ENCODE peak calls at places on chromosomes 2 and 18, in nine cellular contexts. One of them, this sample, is unnamed.

GRCh38 chr2:41394541-41394940 is 653.3 kb upstream of the PKDCC start:
- DNase-seq in AG10803: no peak
- DNase-seq in upper lobe of right lung: no peak
- DNase-seq in HCT116: no peak
- DNase-seq in body of pancreas: no peak
- DNase-seq in choroid plexus epithelial cell: no peak
- DNase-seq in GM13977: no peak
- DNase-seq in mucosa of descending colon: no peak
- DNase-seq in gastrocnemius medialis: no peak
- DNase-seq in this sample: no peak

GRCh38 chr2:199738723-199739412 is 112.1 kb downstream of the FTCDNL1 start:
- DNase-seq in body of pancreas: no peak
- DNase-seq in choroid plexus epithelial cell: peak
- DNase-seq in HCT116: no peak
- DNase-seq in mucosa of descending colon: no peak
- DNase-seq in GM13977: no peak
- DNase-seq in gastrocnemius medialis: no peak
- DNase-seq in upper lobe of right lung: no peak
- DNase-seq in AG10803: peak
- DNase-seq in this sample: no peak

GRCh38 chr18:62651276-62652031 is 63.9 kb upstream of the PHLPP1 start:
- DNase-seq in mucosa of descending colon: no peak
- DNase-seq in GM13977: no peak
- DNase-seq in upper lobe of right lung: no peak
- DNase-seq in choroid plexus epithelial cell: no peak
- DNase-seq in AG10803: no peak
- DNase-seq in gastrocnemius medialis: no peak
- DNase-seq in body of pancreas: no peak
- DNase-seq in HCT116: no peak
- DNase-seq in this sample: peak

GRCh38 chr2:24657818-24658217 is 135.4 kb downstream of the PTRHD1 start:
- DNase-seq in upper lobe of right lung: no peak
- DNase-seq in AG10803: no peak
- DNase-seq in choroid plexus epithelial cell: no peak
- DNase-seq in HCT116: no peak
- DNase-seq in gastrocnemius medialis: peak
- DNase-seq in mucosa of descending colon: no peak
- DNase-seq in GM13977: no peak
- DNase-seq in body of pancreas: no peak
- DNase-seq in this sample: no peak

GRCh38 chr18:79814373-79814772 is 16.6 kb downstream of the KCNG2 start:
- DNase-seq in GM13977: no peak
- DNase-seq in gastrocnemius medialis: no peak
- DNase-seq in AG10803: no peak
- DNase-seq in HCT116: no peak
- DNase-seq in body of pancreas: no peak
- DNase-seq in choroid plexus epithelial cell: no peak
- DNase-seq in mucosa of descending colon: no peak
- DNase-seq in upper lobe of right lung: no peak
- DNase-seq in this sample: no peak

GRCh38 chr2:73776381-73776780 is 3.5 kb downstream of the DUSP11 start:
- DNase-seq in body of pancreas: no peak
- DNase-seq in gastrocnemius medialis: no peak
- DNase-seq in HCT116: no peak
- DNase-seq in GM13977: no peak
- DNase-seq in mucosa of descending colon: no peak
- DNase-seq in choroid plexus epithelial cell: peak
- DNase-seq in upper lobe of right lung: no peak
- DNase-seq in AG10803: no peak
- DNase-seq in this sample: no peak

GRCh38 chr2:48605482-48606175 is 12.0 kb upstream of the GTF2A1L start:
- DNase-seq in choroid plexus epithelial cell: no peak
- DNase-seq in AG10803: no peak
- DNase-seq in gastrocnemius medialis: no peak
- DNase-seq in GM13977: no peak
- DNase-seq in mucosa of descending colon: no peak
- DNase-seq in upper lobe of right lung: no peak
- DNase-seq in HCT116: no peak
- DNase-seq in body of pancreas: no peak
- DNase-seq in this sample: no peak

GRCh38 chr2:205060269-205060668 is 515.0 kb downstream of the PARD3B start:
- DNase-seq in GM13977: no peak
- DNase-seq in gastrocnemius medialis: no peak
- DNase-seq in mucosa of descending colon: no peak
- DNase-seq in body of pancreas: no peak
- DNase-seq in AG10803: peak
- DNase-seq in HCT116: no peak
- DNase-seq in upper lobe of right lung: no peak
- DNase-seq in choroid plexus epithelial cell: peak
- DNase-seq in this sample: no peak

GRCh38 chr2:54455584-54456525 is at the start of gene SPTBN1:
- DNase-seq in choroid plexus epithelial cell: peak
- DNase-seq in AG10803: peak
- DNase-seq in gastrocnemius medialis: peak
- DNase-seq in mucosa of descending colon: peak
- DNase-seq in GM13977: peak
- DNase-seq in body of pancreas: peak
- DNase-seq in HCT116: peak
- DNase-seq in upper lobe of right lung: peak
- DNase-seq in this sample: peak

GRCh38 chr2:219707496-219708285 is 80.3 kb downstream of the SLC4A3 start:
- DNase-seq in mucosa of descending colon: no peak
- DNase-seq in AG10803: no peak
- DNase-seq in GM13977: no peak
- DNase-seq in gastrocnemius medialis: peak
- DNase-seq in upper lobe of right lung: no peak
- DNase-seq in HCT116: no peak
- DNase-seq in body of pancreas: no peak
- DNase-seq in choroid plexus epithelial cell: no peak
- DNase-seq in this sample: no peak

GRCh38 chr18:6681331-6681875 is 48.1 kb upstream of the ARHGAP28 start:
- DNase-seq in choroid plexus epithelial cell: peak
- DNase-seq in AG10803: no peak
- DNase-seq in GM13977: no peak
- DNase-seq in gastrocnemius medialis: no peak
- DNase-seq in upper lobe of right lung: no peak
- DNase-seq in mucosa of descending colon: no peak
- DNase-seq in body of pancreas: no peak
- DNase-seq in HCT116: no peak
- DNase-seq in this sample: no peak

GRCh38 chr18:26017929-26018328 is 72.5 kb downstream of the SS18 start:
- DNase-seq in AG10803: no peak
- DNase-seq in body of pancreas: no peak
- DNase-seq in gastrocnemius medialis: no peak
- DNase-seq in choroid plexus epithelial cell: peak
- DNase-seq in upper lobe of right lung: no peak
- DNase-seq in mucosa of descending colon: no peak
- DNase-seq in HCT116: no peak
- DNase-seq in GM13977: peak
- DNase-seq in this sample: peak

GRCh38 chr2:70990216-70990615 is 4.5 kb downstream of the TEX261 start:
- DNase-seq in body of pancreas: no peak
- DNase-seq in upper lobe of right lung: no peak
- DNase-seq in HCT116: no peak
- DNase-seq in GM13977: no peak
- DNase-seq in gastrocnemius medialis: no peak
- DNase-seq in choroid plexus epithelial cell: no peak
- DNase-seq in AG10803: no peak
- DNase-seq in mucosa of descending colon: no peak
- DNase-seq in this sample: no peak

GRCh38 chr2:165876712-165877111 is 76.9 kb downstream of the TTC21B start:
- DNase-seq in mucosa of descending colon: no peak
- DNase-seq in GM13977: no peak
- DNase-seq in gastrocnemius medialis: no peak
- DNase-seq in HCT116: no peak
- DNase-seq in body of pancreas: no peak
- DNase-seq in AG10803: no peak
- DNase-seq in upper lobe of right lung: no peak
- DNase-seq in choroid plexus epithelial cell: peak
- DNase-seq in this sample: no peak

GRCh38 chr18:43563780-43564179 is 286.5 kb upstream of the SYT4 start:
- DNase-seq in HCT116: no peak
- DNase-seq in choroid plexus epithelial cell: peak
- DNase-seq in AG10803: peak
- DNase-seq in gastrocnemius medialis: no peak
- DNase-seq in upper lobe of right lung: no peak
- DNase-seq in GM13977: peak
- DNase-seq in mucosa of descending colon: no peak
- DNase-seq in body of pancreas: peak
- DNase-seq in this sample: no peak

GRCh38 chr2:18883626-18884456 is 294.5 kb upstream of the NT5C1B start:
- DNase-seq in body of pancreas: peak
- DNase-seq in GM13977: no peak
- DNase-seq in gastrocnemius medialis: no peak
- DNase-seq in choroid plexus epithelial cell: peak
- DNase-seq in mucosa of descending colon: no peak
- DNase-seq in upper lobe of right lung: no peak
- DNase-seq in HCT116: peak
- DNase-seq in AG10803: peak
- DNase-seq in this sample: no peak

DNA sequence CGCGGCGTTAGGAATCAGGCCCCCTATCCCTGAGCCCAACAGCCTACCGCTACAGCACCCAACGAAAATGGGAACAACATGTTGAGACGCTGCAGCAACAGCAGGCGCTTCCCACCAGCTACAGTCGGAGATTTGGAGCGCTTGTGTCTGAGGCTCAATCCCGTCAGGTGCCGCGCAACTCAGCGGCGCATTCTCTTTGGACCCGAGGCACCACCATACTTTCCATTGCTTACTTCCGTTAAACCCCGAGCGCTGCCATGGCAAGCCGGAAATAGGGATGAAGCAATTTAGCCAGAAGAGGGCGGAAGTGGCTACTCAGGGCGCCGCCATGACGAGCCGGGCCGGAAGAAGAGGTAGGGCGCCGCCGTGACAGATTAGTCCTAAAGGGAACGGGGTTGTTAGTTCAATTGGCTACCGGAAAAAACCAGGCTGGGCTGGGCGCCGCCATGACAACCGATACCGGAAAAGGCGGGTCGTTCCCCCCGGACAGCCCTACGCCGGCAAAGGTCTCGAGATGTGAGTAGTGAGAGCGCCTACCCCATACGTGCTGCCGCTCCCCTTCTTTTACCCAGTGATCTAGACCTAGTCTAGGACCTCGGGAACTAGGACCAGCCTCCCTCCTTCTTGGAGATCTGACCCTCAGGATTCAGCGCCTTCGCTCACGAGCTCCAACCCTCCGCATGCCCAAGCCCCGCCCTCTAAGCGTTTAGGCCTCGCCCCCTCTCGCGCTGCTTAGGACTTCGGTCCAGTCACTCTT is at the start of gene CHCHD5:
- DNase-seq in AG10803: peak
- DNase-seq in gastrocnemius medialis: peak
- DNase-seq in GM13977: peak
- DNase-seq in upper lobe of right lung: peak
- DNase-seq in body of pancreas: peak
- DNase-seq in choroid plexus epithelial cell: peak
- DNase-seq in HCT116: peak
- DNase-seq in mucosa of descending colon: peak
- DNase-seq in this sample: peak
- TF ChIP-seq CTCF in AG10803: no peak
- TF ChIP-seq CTCF in gastrocnemius medialis: peak
- TF ChIP-seq CTCF in GM13977: peak
- TF ChIP-seq CTCF in upper lobe of right lung: peak
- TF ChIP-seq CTCF in body of pancreas: no peak
- TF ChIP-seq CTCF in choroid plexus epithelial cell: no peak
- TF ChIP-seq CTCF in HCT116: no peak
- TF ChIP-seq CTCF in mucosa of descending colon: peak
- TF ChIP-seq CTCF in this sample: peak

GRCh38 chr2:120552800-120553471 is 182.7 kb upstream of the GLI2 start:
- DNase-seq in body of pancreas: peak
- DNase-seq in GM13977: no peak
- DNase-seq in choroid plexus epithelial cell: peak
- DNase-seq in mucosa of descending colon: peak
- DNase-seq in upper lobe of right lung: peak
- DNase-seq in AG10803: peak
- DNase-seq in gastrocnemius medialis: peak
- DNase-seq in HCT116: peak
- DNase-seq in this sample: no peak
- TF ChIP-seq CTCF in body of pancreas: peak
- TF ChIP-seq CTCF in GM13977: peak
- TF ChIP-seq CTCF in choroid plexus epithelial cell: peak
- TF ChIP-seq CTCF in mucosa of descending colon: peak
- TF ChIP-seq CTCF in upper lobe of right lung: peak
- TF ChIP-seq CTCF in AG10803: peak
- TF ChIP-seq CTCF in gastrocnemius medialis: peak
- TF ChIP-seq CTCF in HCT116: peak
- TF ChIP-seq CTCF in this sample: peak

DNA sequence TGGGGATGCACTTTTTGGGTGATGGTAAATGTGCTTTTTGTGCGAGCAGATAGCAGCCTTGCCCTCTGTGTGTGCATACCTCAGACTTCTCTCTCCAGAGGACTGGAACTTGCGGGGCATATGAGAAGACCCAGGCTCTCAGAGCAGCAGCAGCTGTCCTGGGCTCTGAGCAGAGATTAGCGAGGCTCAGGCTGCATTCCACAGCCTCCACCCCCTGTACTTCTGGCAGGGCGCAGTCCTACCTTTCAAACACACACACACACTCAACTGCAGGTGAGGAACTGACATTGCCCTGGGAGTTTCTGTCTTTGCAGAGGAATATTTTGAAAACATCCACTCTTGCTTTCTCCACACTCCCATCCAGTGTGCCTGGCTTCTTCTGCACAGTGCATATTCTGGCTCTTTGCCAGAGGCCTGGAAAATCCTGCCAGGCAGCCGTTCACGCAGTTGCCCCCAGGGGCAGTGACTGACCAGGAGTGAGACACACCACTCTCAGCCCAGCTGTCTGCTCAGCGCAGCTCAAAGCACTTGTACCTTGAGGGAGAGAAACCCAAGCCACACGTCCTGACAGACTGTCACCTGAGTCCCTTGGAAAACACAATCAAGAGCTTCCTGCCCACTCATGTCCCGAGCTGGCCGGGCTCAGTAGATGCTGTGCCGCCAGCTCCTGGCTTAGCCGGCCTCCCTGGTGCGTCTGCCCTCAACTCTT is 460.8 kb downstream of the RNF144A start:
- DNase-seq in upper lobe of right lung: peak
- DNase-seq in mucosa of descending colon: no peak
- DNase-seq in HCT116: no peak
- DNase-seq in gastrocnemius medialis: no peak
- DNase-seq in GM13977: no peak
- DNase-seq in AG10803: no peak
- DNase-seq in choroid plexus epithelial cell: no peak
- DNase-seq in body of pancreas: peak
- DNase-seq in this sample: no peak
- TF ChIP-seq CTCF in upper lobe of right lung: no peak
- TF ChIP-seq CTCF in mucosa of descending colon: no peak
- TF ChIP-seq CTCF in HCT116: peak
- TF ChIP-seq CTCF in gastrocnemius medialis: no peak
- TF ChIP-seq CTCF in GM13977: no peak
- TF ChIP-seq CTCF in AG10803: no peak
- TF ChIP-seq CTCF in choroid plexus epithelial cell: no peak
- TF ChIP-seq CTCF in body of pancreas: peak
- TF ChIP-seq CTCF in this sample: no peak

DNA sequence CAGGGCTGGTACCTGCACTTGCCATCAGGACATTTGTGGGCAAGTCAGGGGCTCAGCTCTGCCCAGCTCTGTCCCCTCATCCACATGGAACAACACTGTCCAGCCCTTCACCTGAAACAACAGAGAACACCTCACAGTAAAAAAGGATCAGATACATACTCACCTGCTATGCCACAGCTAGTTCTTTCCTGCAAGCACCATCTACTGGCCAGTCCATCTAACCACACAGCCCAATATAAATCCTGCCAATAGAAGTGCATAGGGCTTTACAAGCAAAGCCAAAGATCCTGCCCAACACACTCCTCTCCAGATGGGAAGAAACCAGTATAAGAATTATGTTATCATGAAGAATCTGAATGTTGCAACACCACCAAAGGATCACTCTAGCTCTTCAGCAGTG is 52.2 kb upstream of the GALNT13 start:
- DNase-seq in GM13977: no peak
- DNase-seq in AG10803: no peak
- DNase-seq in mucosa of descending colon: no peak
- DNase-seq in HCT116: no peak
- DNase-seq in upper lobe of right lung: no peak
- DNase-seq in body of pancreas: no peak
- DNase-seq in gastrocnemius medialis: no peak
- DNase-seq in choroid plexus epithelial cell: no peak
- DNase-seq in this sample: no peak
- TF ChIP-seq CTCF in GM13977: no peak
- TF ChIP-seq CTCF in AG10803: no peak
- TF ChIP-seq CTCF in mucosa of descending colon: no peak
- TF ChIP-seq CTCF in HCT116: peak
- TF ChIP-seq CTCF in upper lobe of right lung: no peak
- TF ChIP-seq CTCF in body of pancreas: no peak
- TF ChIP-seq CTCF in gastrocnemius medialis: no peak
- TF ChIP-seq CTCF in choroid plexus epithelial cell: no peak
- TF ChIP-seq CTCF in this sample: no peak

This sample was measured in GM13976.